ENCODE peak calls at places on chromosomes 1 and 21, in four cellular contexts. P is AG08395, B is EH, M is HEK293T. A is an unnamed sample.
A peak's percentile ranks its signal among the peaks of the same experiment; 100 is the strongest.

GRCh38 chr1:147600119-147601111 is 59.1 kb downstream of the BCL9 start:
- DNase-seq in P (no peak), M (peak; percentile 29), B (peak; percentile 62), A (peak; percentile 60)

GRCh38 chr1:42260376-42261078 is 74.5 kb downstream of the FOXJ3 start:
- DNase-seq in B (no peak), M (no peak), P (no peak), A (no peak)

GRCh38 chr21:15638856-15639549 is 90.8 kb upstream of the USP25 start:
- DNase-seq in M (no peak), P (no peak), B (peak; percentile 6), A (no peak)

GRCh38 chr1:22776051-22776611 is 65.5 kb downstream of the EPHB2 start:
- DNase-seq in B (peak; percentile 45), M (no peak), P (no peak), A (no peak)

GRCh38 chr1:7375329-7375728 is 395.8 kb upstream of the VAMP3 start:
- DNase-seq in B (no peak), P (no peak), M (no peak), A (no peak)

GRCh38 chr1:82260051-82260450 is 459.3 kb downstream of the ADGRL2 start:
- DNase-seq in M (no peak), B (no peak), P (no peak), A (no peak)

GRCh38 chr1:211828584-211829342 is 1.8 kb downstream of the LPGAT1 start:
- DNase-seq in B (no peak), M (no peak), P (no peak), A (peak; percentile 22)

GRCh38 chr1:75338974-75339483 is 204.8 kb downstream of the LHX8 start:
- DNase-seq in P (no peak), M (no peak), B (no peak), A (peak; percentile 44)

GRCh38 chr1:93442276-93442675 is 5.6 kb upstream of the FNBP1L start:
- DNase-seq in M (no peak), B (peak; percentile 64), P (no peak), A (no peak)

GRCh38 chr1:53944469-53945182 is 873 bp downstream of the IFT25 start:
- DNase-seq in P (no peak), B (peak; percentile 31), M (no peak), A (no peak)

GRCh38 chr1:33713058-33713877 is 150.6 kb upstream of the HMGB4 start:
- DNase-seq in M (no peak), B (no peak), P (no peak), A (no peak)

GRCh38 chr1:71780681-71781080 is 501.7 kb downstream of the NEGR1 start:
- DNase-seq in P (no peak), B (peak; percentile 9), M (no peak), A (peak; percentile 44)

GRCh38 chr1:70499695-70500094 is 88.6 kb downstream of the CTH start:
- DNase-seq in M (no peak), B (no peak), P (no peak), A (no peak)

GRCh38 chr1:6359568-6360496 is 33.7 kb downstream of the ACOT7 start:
- DNase-seq in B (peak; percentile 58), P (peak; percentile 55), M (no peak), A (peak; percentile 82)

GRCh38 chr1:180270767-180271639 is 40.9 kb downstream of the LHX4 start:
- DNase-seq in M (no peak), B (no peak), P (no peak), A (peak; percentile 68)

A was measured in fibroblast of lung.